ENCODE peak calls at places on chromosomes 3 and 15, in five cellular contexts. M is GM12878, Y is GM12891, U is K562, Z is H1. E is an unnamed sample.

GRCh38 chr3:71355862-71356261 is 227.7 kb downstream of the FOXP1 start:
- DNase-seq in Y (no peak), M (no peak), U (no peak), Z (no peak), E (no peak)

GRCh38 chr3:13019243-13019701 is 54.0 kb downstream of the IQSEC1 start:
- DNase-seq in U (peak), Z (peak), M (no peak), Y (no peak), E (no peak)

GRCh38 chr15:82900511-82900910 is 52.0 kb downstream of the HOMER2 start:
- DNase-seq in M (no peak), Z (no peak), U (no peak), Y (no peak), E (no peak)

GRCh38 chr15:69988541-69989225 is 109.0 kb downstream of the TLE3 start:
- DNase-seq in Z (no peak), M (no peak), U (no peak), Y (no peak), E (no peak)

GRCh38 chr3:15097889-15098288 is 1.1 kb downstream of the RBSN start:
- DNase-seq in Z (no peak), U (no peak), Y (no peak), M (peak), E (no peak)

GRCh38 chr3:189569473-189569872 is 61.7 kb upstream of the TP63 start:
- DNase-seq in Z (no peak), U (no peak), Y (no peak), M (no peak), E (no peak)

GRCh38 chr15:47027322-47027946 is 689.9 kb upstream of the SEMA6D start:
- DNase-seq in U (no peak), Z (no peak), M (no peak), Y (no peak), E (no peak)

GRCh38 chr15:51969728-51970127 is 1.9 kb downstream of the LEO1 start:
- DNase-seq in Y (no peak), Z (no peak), M (no peak), U (no peak), E (no peak)

GRCh38 chr15:65032823-65033537 is 3.5 kb upstream of the MTFMT start:
- DNase-seq in U (peak), Y (no peak), Z (peak), M (no peak), E (no peak)

GRCh38 chr15:78565951-78566774 is 843 bp downstream of the CHRNA5 start:
- DNase-seq in Z (no peak), U (peak), Y (no peak), M (no peak), E (no peak)

GRCh38 chr3:66423791-66424190 is 77.0 kb downstream of the LRIG1 start:
- DNase-seq in M (no peak), U (no peak), Z (no peak), Y (no peak), E (no peak)

GRCh38 chr3:59290358-59290757 is 240.5 kb upstream of the CFAP20DC start:
- DNase-seq in U (no peak), M (no peak), Y (no peak), Z (no peak), E (no peak)

GRCh38 chr15:28955160-28955502 is 69.4 kb downstream of the APBA2 start:
- DNase-seq in Y (no peak), M (peak), U (no peak), Z (no peak), E (no peak)

GRCh38 chr3:23981955-23982354 is 36.9 kb downstream of the NR1D2 start:
- DNase-seq in U (no peak), Z (no peak), Y (no peak), M (no peak), E (no peak)

GRCh38 chr3:119628816-119629445 is 31.2 kb downstream of the PLA1A start:
- DNase-seq in U (no peak), Y (no peak), Z (no peak), M (peak), E (no peak)

GRCh38 chr3:40780801-40781406 is 256.1 kb downstream of the ZNF621 start:
- DNase-seq in Y (no peak), M (no peak), U (no peak), Z (no peak), E (no peak)

GRCh38 chr3:122893754-122894668 is 99.1 kb downstream of the SLC49A4 start:
- DNase-seq in U (no peak), M (no peak), Y (no peak), Z (no peak), E (no peak)

GRCh38 chr3:53570709-53571108 is 76.3 kb downstream of the CACNA1D start:
- DNase-seq in Y (no peak), Z (no peak), U (no peak), M (no peak), E (no peak)

GRCh38 chr15:56608140-56608778 is 125.0 kb downstream of the ZNF280D start:
- DNase-seq in Y (peak), Z (no peak), U (no peak), M (peak), E (no peak)

GRCh38 chr3:49611291-49611690 is 57.0 kb downstream of the BSN start:
- DNase-seq in Y (no peak), Z (no peak), M (no peak), U (no peak), E (no peak)

GRCh38 chr15:96047255-96047931 is 283.1 kb upstream of the NR2F2 start:
- DNase-seq in M (no peak), Z (no peak), U (no peak), Y (no peak), E (no peak)

GRCh38 chr3:46898321-46899150 is 21.0 kb downstream of the PTH1R start:
- DNase-seq in Z (no peak), M (no peak), U (no peak), Y (no peak), E (no peak)

GRCh38 chr3:121819236-121819635 is 15.6 kb downstream of the IQCB1 start:
- DNase-seq in U (no peak), M (no peak), Z (no peak), Y (no peak), E (no peak)

GRCh38 chr3:162441716-162442115 is 945.1 kb downstream of the OTOL1 start:
- DNase-seq in M (no peak), Y (no peak), U (no peak), Z (no peak), E (no peak)

GRCh38 chr15:88378259-88378658 is 88.9 kb downstream of the MRPL46 start:
- DNase-seq in M (no peak), Y (no peak), Z (no peak), U (no peak), E (no peak)

GRCh38 chr3:80213076-80213475 is 445.3 kb upstream of the ROBO1 start:
- DNase-seq in Z (no peak), M (no peak), U (no peak), Y (no peak), E (no peak)

GRCh38 chr15:55915876-55916567 is 77.4 kb downstream of the NEDD4 start:
- DNase-seq in M (no peak), U (no peak), Y (no peak), Z (no peak), E (no peak)

DNA sequence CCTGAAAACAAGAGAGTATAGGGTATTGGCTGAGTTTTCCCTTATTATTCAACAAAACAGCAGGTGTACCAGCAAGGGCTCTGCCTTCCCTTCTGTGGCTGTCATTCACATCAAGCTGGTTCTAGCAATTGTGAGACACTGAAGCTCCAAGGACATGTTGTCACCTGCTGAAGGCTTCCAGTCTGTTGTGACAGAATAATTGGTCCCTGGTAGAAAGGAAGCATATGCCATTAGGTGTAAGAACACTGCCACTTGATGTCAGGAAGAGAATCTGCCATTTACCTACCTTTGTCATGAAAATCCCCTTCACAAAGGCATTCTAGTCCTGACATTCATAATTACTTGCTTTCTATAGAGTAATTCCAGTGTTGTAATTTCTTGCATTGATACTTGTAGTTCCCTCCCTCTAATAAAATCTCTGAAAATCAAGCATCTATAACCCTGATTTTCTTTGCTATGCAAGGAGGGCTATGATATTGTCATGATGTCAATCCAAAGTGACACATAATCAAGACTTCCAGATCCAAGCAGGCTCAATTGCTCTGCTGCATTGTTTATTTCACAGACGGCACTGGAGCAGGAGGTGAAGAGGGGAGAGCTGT is 425.1 kb downstream of the RBMS3 start:
- DNase-seq in Z (no peak), Y (no peak), U (no peak), M (no peak), E (no peak)
- TF ChIP-seq POLR2AphosphoS5 in Z (no peak), Y (no peak), U (no peak), M (no peak), E (no peak)

GRCh38 chr15:54560417-54560816 is 582.2 kb downstream of the UNC13C start:
- DNase-seq in Y (no peak), M (no peak), Z (no peak), U (no peak), E (no peak)
- TF ChIP-seq TAF1 in Y (no peak), M (no peak), Z (no peak), U (no peak), E (no peak)

GRCh38 chr3:169676925-169677537 is 13.5 kb upstream of the MECOM start:
- DNase-seq in Z (no peak), M (no peak), U (no peak), Y (no peak), E (no peak)

GRCh38 chr3:169675091-169675490 is 11.6 kb upstream of the MECOM start:
- DNase-seq in M (no peak), Y (no peak), U (no peak), Z (no peak), E (no peak)

GRCh38 chr3:169669816-169670215 is 6.3 kb upstream of the MECOM start:
- DNase-seq in Y (no peak), Z (no peak), M (no peak), U (no peak), E (no peak)

GRCh38 chr3:169674090-169674489 is 10.6 kb upstream of the MECOM start:
- DNase-seq in Z (no peak), Y (no peak), M (no peak), U (no peak), E (no peak)

DNA sequence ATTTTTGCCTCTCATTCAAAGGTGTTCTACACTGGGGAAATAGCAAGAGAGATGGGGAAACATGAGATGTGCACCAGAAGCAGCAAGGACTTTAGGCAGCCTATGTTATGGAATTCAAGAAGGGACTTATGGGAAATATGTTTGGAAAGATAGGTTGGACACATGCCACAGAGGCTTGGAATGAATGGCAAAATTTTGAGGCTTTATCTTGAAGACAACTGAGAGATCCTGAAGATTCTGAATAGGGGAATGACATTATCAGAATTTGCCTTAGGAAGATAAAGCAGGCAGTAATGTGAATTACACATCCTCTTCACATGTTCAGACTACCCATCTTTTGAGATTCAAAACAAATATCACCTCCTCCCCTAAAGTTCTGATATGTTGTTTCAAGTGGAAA is 10.0 kb upstream of the MECOM start:
- DNase-seq in Y (no peak), U (no peak), M (no peak), Z (no peak), E (no peak)
- TF ChIP-seq POLR2AphosphoS5 in Y (no peak), U (no peak), M (no peak), Z (no peak), E (no peak)

GRCh38 chr15:62972814-62973213 is 69.7 kb upstream of the TPM1 start:
- DNase-seq in Z (no peak), Y (no peak), U (no peak), M (no peak), E (no peak)

GRCh38 chr15:62976301-62976842 is 66.2 kb upstream of the TPM1 start:
- DNase-seq in U (no peak), M (no peak), Z (no peak), Y (no peak), E (no peak)

GRCh38 chr15:62977952-62978811 is 64.4 kb upstream of the TPM1 start:
- DNase-seq in Y (no peak), U (no peak), M (no peak), Z (no peak), E (no peak)

GRCh38 chr15:62979252-62979651 is 63.3 kb upstream of the TPM1 start:
- DNase-seq in M (no peak), Z (no peak), Y (no peak), U (no peak), E (no peak)

GRCh38 chr15:62975515-62975914 is 67.0 kb upstream of the TPM1 start:
- DNase-seq in Y (no peak), Z (no peak), U (no peak), M (no peak), E (no peak)
- TF ChIP-seq TAF1 in Y (no peak), Z (no peak), U (no peak), M (no peak), E (no peak)

GRCh38 chr3:64266065-64266874 is 41.0 kb upstream of the PRICKLE2 start:
- DNase-seq in Z (no peak), Y (no peak), U (no peak), M (no peak), E (no peak)
- TF ChIP-seq POLR2AphosphoS5 in Z (no peak), Y (no peak), U (no peak), M (no peak), E (no peak)

DNA sequence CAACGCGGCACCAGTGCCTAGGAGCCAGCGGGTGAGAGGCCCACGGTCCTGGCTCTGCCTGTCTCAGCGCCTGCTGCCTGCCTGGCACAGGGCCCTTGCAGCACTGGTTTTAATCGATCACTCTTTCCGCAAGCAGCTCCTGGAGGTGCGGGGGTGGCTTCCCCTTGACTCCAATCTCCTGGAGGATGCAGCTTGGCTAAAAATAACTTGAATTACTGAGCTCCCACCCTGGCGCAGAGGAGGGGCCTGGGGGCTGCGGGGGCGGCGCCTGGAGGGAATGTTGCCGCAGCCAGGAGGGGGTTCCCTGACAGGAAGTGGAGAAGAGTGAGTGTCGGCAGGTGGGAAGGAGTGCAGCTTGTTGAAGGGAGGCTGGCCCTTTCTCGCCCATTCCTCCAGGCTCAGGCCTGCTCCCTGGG is 9.9 kb upstream of the RPL29 start:
- DNase-seq in Y (no peak), M (no peak), U (peak), Z (no peak), E (no peak)
- TF ChIP-seq TAF1 in Y (no peak), M (no peak), U (no peak), Z (peak), E (no peak)

DNA sequence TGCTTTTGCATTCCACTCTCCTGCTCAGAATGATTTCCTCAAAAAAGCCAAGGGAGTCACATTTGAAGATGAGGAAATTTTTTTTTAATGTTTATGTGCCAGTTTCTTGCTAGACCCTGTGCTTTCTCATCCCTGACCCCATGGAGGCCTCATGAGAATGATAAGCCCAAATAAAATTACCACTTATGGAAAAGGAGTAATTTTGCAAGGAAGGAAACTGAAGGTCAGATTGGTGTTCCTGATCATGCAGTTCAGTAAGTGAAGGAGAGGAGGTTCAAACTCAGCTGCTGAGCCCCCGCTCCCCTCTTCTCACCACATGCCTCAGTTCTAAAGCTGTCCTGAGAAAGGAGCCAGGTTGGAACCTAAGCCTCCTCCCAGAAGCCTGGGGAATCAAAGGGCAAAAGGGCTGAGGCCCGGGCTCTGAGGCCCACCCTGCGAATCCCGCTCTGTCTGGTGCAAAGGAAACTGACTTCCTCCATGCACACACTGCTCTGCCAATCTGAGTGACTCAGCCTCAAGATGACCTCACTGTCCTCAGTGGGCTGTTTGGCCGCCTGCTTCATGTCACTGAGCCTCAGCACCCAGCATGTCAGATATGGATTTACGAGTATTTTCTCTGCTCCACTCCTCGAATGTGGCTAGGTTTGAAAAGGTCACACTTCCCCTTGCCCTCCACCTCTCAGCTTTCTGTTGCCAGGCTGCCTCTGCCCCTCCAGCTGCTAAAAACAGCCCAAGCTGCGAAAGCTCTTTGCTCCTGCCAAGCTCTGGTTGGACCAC is 56.9 kb upstream of the FLNB start:
- DNase-seq in Z (no peak), Y (no peak), M (no peak), U (peak), E (no peak)
- TF ChIP-seq POLR2AphosphoS5 in Z (peak), Y (no peak), M (no peak), U (no peak), E (no peak)

GRCh38 chr3:45204136-45204535 is 22.0 kb downstream of the TMEM158 start:
- DNase-seq in Y (no peak), Z (no peak), U (no peak), M (no peak), E (no peak)
- TF ChIP-seq TAF1 in Y (no peak), Z (no peak), U (no peak), M (no peak), E (no peak)

GRCh38 chr3:81472600-81473362 is 288.7 kb downstream of the GBE1 start:
- DNase-seq in Z (no peak), U (no peak), Y (no peak), M (no peak), E (no peak)

GRCh38 chr3:81477740-81478139 is 283.7 kb downstream of the GBE1 start:
- DNase-seq in Y (no peak), U (no peak), Z (no peak), M (no peak), E (no peak)

GRCh38 chr3:81476652-81477051 is 284.8 kb downstream of the GBE1 start:
- DNase-seq in Z (no peak), Y (no peak), U (no peak), M (no peak), E (no peak)
- TF ChIP-seq POLR2AphosphoS5 in Z (no peak), Y (no peak), U (no peak), M (no peak), E (no peak)

E was measured in GM12892.